ENCODE peak calls at places on chromosome 12, in five cellular contexts. S is fibroblast of lung, X is HCT116, V is HepG2, T is hepatocyte. P is an unnamed sample.

GRCh38 chr12:32794281-32794680 is 38.6 kb upstream of the YARS2 start:
- DNase-seq in S (no peak), X (no peak), V (no peak), T (no peak), P (no peak)

GRCh38 chr12:8465597-8465996 is 9.8 kb downstream of the CLEC6A start:
- DNase-seq in S (no peak), X (no peak), V (no peak), T (no peak), P (no peak)

GRCh38 chr12:125512541-125513298 is 447.5 kb downstream of the AACS start:
- DNase-seq in S (no peak), X (no peak), V (no peak), T (no peak), P (peak; percentile 9)

GRCh38 chr12:48106574-48107251 is 834 bp upstream of the SENP1 start:
- DNase-seq in S (no peak), X (no peak), V (no peak), T (no peak), P (peak; percentile 27)

GRCh38 chr12:130970165-130970907 is 16.6 kb downstream of the ADGRD1 start:
- DNase-seq in S (no peak), X (no peak), V (no peak), T (no peak), P (peak; percentile 66)

GRCh38 chr12:46124848-46125619 is 134.7 kb upstream of the SCAF11 start:
- DNase-seq in S (peak; percentile 81), X (peak; percentile 80), V (peak; percentile 59), T (peak; percentile 82), P (peak; percentile 84)

GRCh38 chr12:110746550-110746949 is 3.9 kb upstream of the PPP1CC start:
- DNase-seq in S (no peak), X (no peak), V (no peak), T (no peak), P (no peak)

GRCh38 chr12:11717533-11717961 is 68.1 kb downstream of the ETV6 start:
- DNase-seq in S (peak; percentile 36), X (no peak), V (peak; percentile 65), T (peak; percentile 46), P (no peak)

GRCh38 chr12:40534828-40535227 is 157.4 kb upstream of the CNTN1 start:
- DNase-seq in S (no peak), X (no peak), V (no peak), T (no peak), P (no peak)

GRCh38 chr12:55057466-55057865 is 37.7 kb downstream of the NEUROD4 start:
- DNase-seq in S (no peak), X (no peak), V (no peak), T (no peak), P (no peak)

GRCh38 chr12:116331876-116332275 is 54.4 kb upstream of the MED13L start:
- DNase-seq in S (no peak), X (no peak), V (no peak), T (no peak), P (no peak)

GRCh38 chr12:22974865-22975264 is 349.9 kb downstream of the ETNK1 start:
- DNase-seq in S (peak; percentile 95), X (peak; percentile 15), V (peak; percentile 13), T (peak; percentile 23), P (no peak)

GRCh38 chr12:75890141-75890540 is 141.4 kb downstream of the PHLDA1 start:
- DNase-seq in S (peak; percentile 50), X (no peak), V (no peak), T (no peak), P (no peak)

GRCh38 chr12:12899530-12900380 is 8.4 kb downstream of the GPRC5A start:
- DNase-seq in S (peak; percentile 95), X (no peak), V (no peak), T (peak; percentile 80), P (no peak)

GRCh38 chr12:104175726-104176247 is 37.8 kb upstream of the NFYB start:
- DNase-seq in S (no peak), X (no peak), V (no peak), T (no peak), P (no peak)

GRCh38 chr12:4270670-4271432 is 2.7 kb upstream of the CCND2 start:
- DNase-seq in S (no peak), X (no peak), V (no peak), T (peak; percentile 59), P (no peak)

GRCh38 chr12:117042171-117042809 is 56.9 kb downstream of the TESC start:
- DNase-seq in S (peak; percentile 15), X (no peak), V (peak; percentile 45), T (peak; percentile 80), P (no peak)

GRCh38 chr12:96425321-96425720 is 25.1 kb upstream of the CDK17 start:
- DNase-seq in S (peak; percentile 95), X (no peak), V (no peak), T (no peak), P (no peak)

GRCh38 chr12:42140901-42141300 is 3.8 kb downstream of the GXYLT1 start:
- DNase-seq in S (peak; percentile 84), X (no peak), V (peak; percentile 81), T (peak; percentile 43), P (no peak)

GRCh38 chr12:123049398-123050250 is 69.1 kb downstream of the ARL6IP4 start:
- DNase-seq in S (peak; percentile 53), X (no peak), V (no peak), T (no peak), P (no peak)

GRCh38 chr12:65300679-65301349 is 22.3 kb downstream of the MSRB3 start:
- DNase-seq in S (peak; percentile 28), X (peak; percentile 54), V (peak; percentile 34), T (peak; percentile 13), P (peak; percentile 1)

GRCh38 chr12:22656835-22657234 is 31.9 kb downstream of the ETNK1 start:
- DNase-seq in S (no peak), X (no peak), V (no peak), T (no peak), P (no peak)

GRCh38 chr12:91502208-91502607 is 319.6 kb upstream of the DCN start:
- DNase-seq in S (no peak), X (no peak), V (no peak), T (no peak), P (no peak)

GRCh38 chr12:60235261-60235660 is 639.4 kb downstream of the SLC16A7 start:
- DNase-seq in S (no peak), X (no peak), V (no peak), T (no peak), P (no peak)

GRCh38 chr12:126114420-126114819 is 1049.2 kb downstream of the AACS start:
- DNase-seq in S (no peak), X (no peak), V (no peak), T (no peak), P (no peak)

GRCh38 chr12:132635076-132635955 is 16.7 kb downstream of the P2RX2 start:
- DNase-seq in S (no peak), X (no peak), V (no peak), T (no peak), P (no peak)

GRCh38 chr12:113007166-113007565 is 28.8 kb downstream of the OAS2 start:
- DNase-seq in S (peak; percentile 85), X (peak; percentile 4), V (peak; percentile 41), T (no peak), P (no peak)

GRCh38 chr12:100017056-100017455 is 32.3 kb upstream of the ANKS1B start:
- DNase-seq in S (peak; percentile 34), X (no peak), V (no peak), T (no peak), P (no peak)

GRCh38 chr12:109624467-109624866 is 50.9 kb downstream of the MVK start:
- DNase-seq in S (no peak), X (no peak), V (no peak), T (peak; percentile 26), P (no peak)

GRCh38 chr12:120085920-120086319 is 30.6 kb downstream of the RAB35 start:
- DNase-seq in S (no peak), X (no peak), V (no peak), T (no peak), P (peak; percentile 27)

GRCh38 chr12:122990561-122990960 is 10.1 kb downstream of the ARL6IP4 start:
- DNase-seq in S (no peak), X (no peak), V (no peak), T (no peak), P (no peak)

GRCh38 chr12:81610955-81611889 is 147.9 kb downstream of the PPFIA2 start:
- DNase-seq in S (no peak), X (no peak), V (peak; percentile 28), T (peak; percentile 23), P (peak; percentile 2)

GRCh38 chr12:81617915-81618314 is 141.2 kb downstream of the PPFIA2 start:
- DNase-seq in S (no peak), X (no peak), V (no peak), T (no peak), P (no peak)

DNA sequence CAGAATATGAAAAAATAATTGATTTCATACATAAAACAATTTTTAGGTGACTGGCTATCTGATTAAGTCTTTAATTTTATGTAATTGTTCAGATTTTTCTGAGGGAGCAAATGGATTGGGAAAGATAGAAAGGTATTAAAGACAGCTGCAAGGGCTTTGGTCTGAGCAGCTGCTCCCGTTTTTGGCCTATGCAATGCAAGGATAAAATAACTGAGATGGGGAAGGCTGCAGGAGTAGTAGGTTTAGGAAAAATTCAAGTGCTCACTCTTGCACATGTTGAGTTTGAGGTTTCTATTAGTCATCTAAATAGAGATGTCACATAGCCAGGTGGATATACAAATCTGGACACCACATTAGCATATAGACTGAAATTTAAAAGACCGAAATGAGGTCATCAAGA is 144.1 kb downstream of the PPFIA2 start:
- DNase-seq in S (peak; percentile 25), X (no peak), V (no peak), T (no peak), P (no peak)
- H2AFZ ChIP-seq in S (no peak overlapping the region), X (no peak overlapping the region), V (no peak overlapping the region), T (no peak overlapping the region), P (no peak overlapping the region)

GRCh38 chr12:62948123-62948522 is 13.2 kb upstream of the PPM1H start:
- DNase-seq in S (no peak), X (no peak), V (no peak), T (no peak), P (no peak)
- H3K27ac ChIP-seq in S (no peak overlapping the region), X (no peak overlapping the region), V (no peak overlapping the region), T (no peak overlapping the region), P (no peak overlapping the region)

GRCh38 chr12:7016958-7017571 is 1.2 kb downstream of the LPCAT3 start:
- DNase-seq in S (no peak), X (no peak), V (no peak), T (no peak), P (no peak)

GRCh38 chr12:7018350-7019042 is at the start of gene LPCAT3:
- DNase-seq in S (peak; percentile 91), X (peak; percentile 90), V (peak; percentile 92), T (peak; percentile 98), P (peak; percentile 97)

GRCh38 chr12:7021956-7022355 is 3.7 kb upstream of the LPCAT3 start:
- DNase-seq in S (no peak), X (no peak), V (no peak), T (no peak), P (no peak)

GRCh38 chr12:7017870-7018349 is 366 bp downstream of the LPCAT3 start:
- DNase-seq in S (no peak), X (no peak), V (no peak), T (no peak), P (no peak)

GRCh38 chr12:7019043-7019569 is 830 bp upstream of the LPCAT3 start:
- DNase-seq in S (peak; percentile 6), X (no peak), V (no peak), T (no peak), P (no peak)
- TF ChIP-seq CTCF in S (no peak), X (no peak), V (no peak), T (no peak), P (no peak)

GRCh38 chr12:52165096-52165855 is 26.5 kb downstream of the KRT80 start:
- DNase-seq in S (no peak), X (no peak), V (no peak), T (no peak), P (no peak)
- H2AFZ ChIP-seq in S (no peak overlapping the region), X (no peak overlapping the region), V (no peak overlapping the region), T (no peak overlapping the region), P (no peak overlapping the region)

P was measured in OCI-LY7.